ENCODE peak calls at places on chromosomes 4 and X, in seven cellular contexts. One of them, this sample, is unnamed.

GRCh38 chr4:152462047-152462446 is 73.8 kb downstream of the FBXW7 start:
- DNase-seq in cardiac fibroblast: no peak
- DNase-seq in fibroblast of the aortic adventitia: no peak
- DNase-seq in suprapubic skin: no peak
- DNase-seq in foreskin fibroblast: no peak
- DNase-seq in tibial artery: no peak
- DNase-seq in left lung: no peak
- DNase-seq in this sample: no peak

GRCh38 chrX:115972717-115973116 is 197.8 kb upstream of the AGTR2 start:
- DNase-seq in fibroblast of the aortic adventitia: no peak
- DNase-seq in suprapubic skin: no peak
- DNase-seq in left lung: no peak
- DNase-seq in tibial artery: no peak
- DNase-seq in cardiac fibroblast: peak
- DNase-seq in foreskin fibroblast: no peak
- DNase-seq in this sample: no peak

GRCh38 chr4:75741027-75741426 is 16.6 kb downstream of the USO1 start:
- DNase-seq in foreskin fibroblast: peak
- DNase-seq in cardiac fibroblast: no peak
- DNase-seq in fibroblast of the aortic adventitia: no peak
- DNase-seq in left lung: no peak
- DNase-seq in suprapubic skin: no peak
- DNase-seq in tibial artery: no peak
- DNase-seq in this sample: no peak

GRCh38 chr4:75723117-75723801 is 1.1 kb upstream of the USO1 start:
- DNase-seq in cardiac fibroblast: peak
- DNase-seq in foreskin fibroblast: peak
- DNase-seq in suprapubic skin: no peak
- DNase-seq in left lung: no peak
- DNase-seq in fibroblast of the aortic adventitia: peak
- DNase-seq in tibial artery: no peak
- DNase-seq in this sample: no peak

GRCh38 chrX:23435575-23435974 is 100.9 kb downstream of the PTCHD1 start:
- DNase-seq in fibroblast of the aortic adventitia: no peak
- DNase-seq in foreskin fibroblast: no peak
- DNase-seq in tibial artery: no peak
- DNase-seq in suprapubic skin: no peak
- DNase-seq in cardiac fibroblast: no peak
- DNase-seq in left lung: no peak
- DNase-seq in this sample: no peak

GRCh38 chr4:142379277-142380051 is 466.6 kb downstream of the INPP4B start:
- DNase-seq in suprapubic skin: no peak
- DNase-seq in fibroblast of the aortic adventitia: peak
- DNase-seq in tibial artery: no peak
- DNase-seq in foreskin fibroblast: peak
- DNase-seq in left lung: no peak
- DNase-seq in cardiac fibroblast: peak
- DNase-seq in this sample: no peak

GRCh38 chr4:138669479-138670165 is 346.0 kb upstream of the NOCT start:
- DNase-seq in left lung: no peak
- DNase-seq in tibial artery: no peak
- DNase-seq in cardiac fibroblast: peak
- DNase-seq in fibroblast of the aortic adventitia: peak
- DNase-seq in suprapubic skin: no peak
- DNase-seq in foreskin fibroblast: peak
- DNase-seq in this sample: no peak

GRCh38 chr4:88211473-88212252 is 53.2 kb upstream of the ABCG2 start:
- DNase-seq in fibroblast of the aortic adventitia: peak
- DNase-seq in cardiac fibroblast: peak
- DNase-seq in suprapubic skin: no peak
- DNase-seq in tibial artery: no peak
- DNase-seq in foreskin fibroblast: peak
- DNase-seq in left lung: no peak
- DNase-seq in this sample: no peak

GRCh38 chr4:74624351-74625151 is 169.8 kb downstream of the BTC start:
- DNase-seq in foreskin fibroblast: peak
- DNase-seq in fibroblast of the aortic adventitia: peak
- DNase-seq in cardiac fibroblast: peak
- DNase-seq in tibial artery: no peak
- DNase-seq in suprapubic skin: no peak
- DNase-seq in left lung: no peak
- DNase-seq in this sample: no peak

GRCh38 chrX:136608295-136608933 is 39.5 kb upstream of the CD40LG start:
- DNase-seq in suprapubic skin: no peak
- DNase-seq in tibial artery: no peak
- DNase-seq in cardiac fibroblast: peak
- DNase-seq in left lung: no peak
- DNase-seq in foreskin fibroblast: peak
- DNase-seq in fibroblast of the aortic adventitia: peak
- DNase-seq in this sample: no peak

GRCh38 chrX:4277122-4277521 is 563.7 kb upstream of the PRKX start:
- DNase-seq in suprapubic skin: no peak
- DNase-seq in left lung: no peak
- DNase-seq in fibroblast of the aortic adventitia: no peak
- DNase-seq in cardiac fibroblast: no peak
- DNase-seq in foreskin fibroblast: no peak
- DNase-seq in tibial artery: no peak
- DNase-seq in this sample: no peak

GRCh38 chr4:2415881-2416563 is 2.4 kb downstream of the ZFYVE28 start:
- DNase-seq in suprapubic skin: no peak
- DNase-seq in cardiac fibroblast: no peak
- DNase-seq in tibial artery: no peak
- DNase-seq in left lung: peak
- DNase-seq in foreskin fibroblast: no peak
- DNase-seq in fibroblast of the aortic adventitia: no peak
- DNase-seq in this sample: no peak

GRCh38 chr4:7330811-7331681 is 103.7 kb downstream of the PSAPL1 start:
- DNase-seq in cardiac fibroblast: no peak
- DNase-seq in tibial artery: peak
- DNase-seq in fibroblast of the aortic adventitia: no peak
- DNase-seq in suprapubic skin: no peak
- DNase-seq in foreskin fibroblast: no peak
- DNase-seq in left lung: peak
- DNase-seq in this sample: no peak

GRCh38 chr4:123351713-123352112 is 44.9 kb upstream of the SPRY1 start:
- DNase-seq in fibroblast of the aortic adventitia: no peak
- DNase-seq in suprapubic skin: no peak
- DNase-seq in foreskin fibroblast: no peak
- DNase-seq in left lung: no peak
- DNase-seq in tibial artery: no peak
- DNase-seq in cardiac fibroblast: no peak
- DNase-seq in this sample: no peak

GRCh38 chr4:19382993-19383392 is 868.7 kb upstream of the SLIT2 start:
- DNase-seq in cardiac fibroblast: peak
- DNase-seq in fibroblast of the aortic adventitia: peak
- DNase-seq in tibial artery: no peak
- DNase-seq in suprapubic skin: no peak
- DNase-seq in left lung: no peak
- DNase-seq in foreskin fibroblast: peak
- DNase-seq in this sample: no peak

GRCh38 chr4:165506780-165507305 is 128.0 kb downstream of the CPE start:
- DNase-seq in fibroblast of the aortic adventitia: peak
- DNase-seq in cardiac fibroblast: peak
- DNase-seq in left lung: no peak
- DNase-seq in foreskin fibroblast: no peak
- DNase-seq in tibial artery: no peak
- DNase-seq in suprapubic skin: no peak
- DNase-seq in this sample: no peak

GRCh38 chr4:38523524-38524448 is 140.2 kb upstream of the KLF3 start:
- DNase-seq in tibial artery: no peak
- DNase-seq in foreskin fibroblast: no peak
- DNase-seq in left lung: no peak
- DNase-seq in suprapubic skin: no peak
- DNase-seq in cardiac fibroblast: no peak
- DNase-seq in fibroblast of the aortic adventitia: no peak
- DNase-seq in this sample: peak

GRCh38 chr4:87035881-87036509 is 101.2 kb downstream of the AFF1 start:
- DNase-seq in foreskin fibroblast: no peak
- DNase-seq in suprapubic skin: no peak
- DNase-seq in left lung: no peak
- DNase-seq in tibial artery: no peak
- DNase-seq in fibroblast of the aortic adventitia: no peak
- DNase-seq in cardiac fibroblast: no peak
- DNase-seq in this sample: no peak

GRCh38 chrX:134365923-134366322 is 94.0 kb upstream of the HPRT1 start:
- DNase-seq in foreskin fibroblast: no peak
- DNase-seq in suprapubic skin: no peak
- DNase-seq in left lung: no peak
- DNase-seq in cardiac fibroblast: no peak
- DNase-seq in fibroblast of the aortic adventitia: no peak
- DNase-seq in tibial artery: no peak
- DNase-seq in this sample: no peak

GRCh38 chr4:6474053-6474568 is 1.7 kb upstream of the PPP2R2C start:
- DNase-seq in left lung: no peak
- DNase-seq in cardiac fibroblast: no peak
- DNase-seq in fibroblast of the aortic adventitia: no peak
- DNase-seq in suprapubic skin: peak
- DNase-seq in tibial artery: no peak
- DNase-seq in foreskin fibroblast: no peak
- DNase-seq in this sample: peak

GRCh38 chr4:16692493-16692892 is 206.0 kb downstream of the LDB2 start:
- DNase-seq in left lung: no peak
- DNase-seq in foreskin fibroblast: no peak
- DNase-seq in cardiac fibroblast: peak
- DNase-seq in fibroblast of the aortic adventitia: peak
- DNase-seq in tibial artery: no peak
- DNase-seq in suprapubic skin: no peak
- DNase-seq in this sample: no peak

GRCh38 chr4:67765401-67765800 is 11.2 kb upstream of the GNRHR start:
- DNase-seq in left lung: no peak
- DNase-seq in suprapubic skin: no peak
- DNase-seq in foreskin fibroblast: peak
- DNase-seq in cardiac fibroblast: no peak
- DNase-seq in tibial artery: no peak
- DNase-seq in fibroblast of the aortic adventitia: peak
- DNase-seq in this sample: no peak

GRCh38 chrX:83845397-83845796 is 15.5 kb upstream of the CYLC1 start:
- DNase-seq in suprapubic skin: no peak
- DNase-seq in left lung: no peak
- DNase-seq in cardiac fibroblast: peak
- DNase-seq in fibroblast of the aortic adventitia: peak
- DNase-seq in tibial artery: no peak
- DNase-seq in foreskin fibroblast: peak
- DNase-seq in this sample: no peak

DNA sequence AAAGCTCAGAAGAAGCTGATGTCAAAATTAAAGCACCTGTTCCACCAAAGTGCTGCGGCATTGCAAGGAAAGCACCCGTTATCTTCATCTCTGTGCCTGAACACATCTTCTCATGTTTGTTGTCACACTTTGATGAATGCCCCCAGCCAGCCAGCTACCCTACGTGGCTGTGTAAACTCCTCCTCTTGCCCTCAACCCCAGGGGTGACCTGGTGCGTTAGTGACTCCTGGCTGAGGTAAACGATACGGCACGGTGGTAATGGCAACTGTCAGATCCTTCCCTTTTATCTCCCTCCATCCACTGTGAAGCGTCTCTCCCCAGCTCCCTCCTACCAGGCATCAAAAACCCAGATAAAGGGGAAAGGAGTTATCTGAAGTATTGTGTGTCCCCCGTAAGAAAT is 90.6 kb upstream of the WWC2 start:
- DNase-seq in left lung: no peak
- DNase-seq in fibroblast of the aortic adventitia: no peak
- DNase-seq in suprapubic skin: no peak
- DNase-seq in foreskin fibroblast: no peak
- DNase-seq in cardiac fibroblast: no peak
- DNase-seq in tibial artery: no peak
- DNase-seq in this sample: no peak
- H3K4me3 ChIP-seq in left lung: no peak
- H3K4me3 ChIP-seq in fibroblast of the aortic adventitia: no peak
- H3K4me3 ChIP-seq in suprapubic skin: no peak
- H3K4me3 ChIP-seq in foreskin fibroblast: no peak
- H3K4me3 ChIP-seq in cardiac fibroblast: no peak
- H3K4me3 ChIP-seq in tibial artery: no peak
- H3K4me3 ChIP-seq in this sample: no peak

GRCh38 chr4:56424176-56424575 is 11.2 kb downstream of the PPAT start:
- DNase-seq in cardiac fibroblast: no peak
- DNase-seq in tibial artery: no peak
- DNase-seq in suprapubic skin: no peak
- DNase-seq in fibroblast of the aortic adventitia: no peak
- DNase-seq in foreskin fibroblast: no peak
- DNase-seq in left lung: no peak
- DNase-seq in this sample: no peak
- TF ChIP-seq CTCF in cardiac fibroblast: no peak
- TF ChIP-seq CTCF in tibial artery: no peak
- TF ChIP-seq CTCF in suprapubic skin: no peak
- TF ChIP-seq CTCF in fibroblast of the aortic adventitia: no peak
- TF ChIP-seq CTCF in foreskin fibroblast: no peak
- TF ChIP-seq CTCF in left lung: no peak
- TF ChIP-seq CTCF in this sample: no peak

GRCh38 chr4:186724861-186725419 is 1.3 kb upstream of the FAT1 start:
- DNase-seq in fibroblast of the aortic adventitia: peak
- DNase-seq in suprapubic skin: no peak
- DNase-seq in left lung: no peak
- DNase-seq in cardiac fibroblast: peak
- DNase-seq in foreskin fibroblast: peak
- DNase-seq in tibial artery: no peak
- DNase-seq in this sample: no peak
- H3K4me3 ChIP-seq in fibroblast of the aortic adventitia: peak
- H3K4me3 ChIP-seq in suprapubic skin: peak
- H3K4me3 ChIP-seq in left lung: peak
- H3K4me3 ChIP-seq in cardiac fibroblast: peak
- H3K4me3 ChIP-seq in foreskin fibroblast: peak
- H3K4me3 ChIP-seq in tibial artery: peak
- H3K4me3 ChIP-seq in this sample: peak

DNA sequence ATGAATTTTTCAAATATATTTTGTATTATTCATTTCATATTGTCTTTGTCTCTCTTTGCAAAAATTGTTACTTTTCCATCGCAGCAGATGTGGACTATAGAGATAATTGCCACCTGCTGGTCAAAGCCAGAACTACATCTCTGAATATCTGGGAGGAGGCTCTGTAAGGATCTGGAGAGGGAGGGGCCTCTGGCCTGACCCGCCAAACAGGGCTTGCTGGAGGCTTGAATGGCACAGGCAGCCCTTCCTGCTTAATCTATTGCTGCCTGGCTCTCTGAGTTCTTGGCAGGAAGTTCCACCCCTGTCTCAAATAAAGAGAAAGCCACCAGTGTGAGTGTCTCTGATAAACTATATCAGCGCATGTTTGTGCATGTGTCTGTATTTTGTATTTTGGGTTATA is 132.4 kb downstream of the ZMAT1 start:
- DNase-seq in tibial artery: peak
- DNase-seq in suprapubic skin: peak
- DNase-seq in fibroblast of the aortic adventitia: peak
- DNase-seq in left lung: peak
- DNase-seq in foreskin fibroblast: peak
- DNase-seq in cardiac fibroblast: peak
- DNase-seq in this sample: peak
- TF ChIP-seq CTCF in tibial artery: peak
- TF ChIP-seq CTCF in suprapubic skin: peak
- TF ChIP-seq CTCF in fibroblast of the aortic adventitia: peak
- TF ChIP-seq CTCF in left lung: peak
- TF ChIP-seq CTCF in foreskin fibroblast: peak
- TF ChIP-seq CTCF in cardiac fibroblast: peak
- TF ChIP-seq CTCF in this sample: no peak

GRCh38 chr4:4491396-4491893 is 50.4 kb downstream of the STX18 start:
- DNase-seq in tibial artery: no peak
- DNase-seq in left lung: no peak
- DNase-seq in cardiac fibroblast: no peak
- DNase-seq in fibroblast of the aortic adventitia: no peak
- DNase-seq in suprapubic skin: no peak
- DNase-seq in foreskin fibroblast: no peak
- DNase-seq in this sample: no peak
- H3K4me3 ChIP-seq in tibial artery: no peak
- H3K4me3 ChIP-seq in left lung: no peak
- H3K4me3 ChIP-seq in cardiac fibroblast: no peak
- H3K4me3 ChIP-seq in fibroblast of the aortic adventitia: no peak
- H3K4me3 ChIP-seq in suprapubic skin: no peak
- H3K4me3 ChIP-seq in foreskin fibroblast: no peak
- H3K4me3 ChIP-seq in this sample: no peak